ENCODE peak calls at places on chromosome 2, in five cellular contexts. V is heart right ventricle; W is activated T-helper 1 cell treated with anti-CD3 and anti-CD28 coated beads, Interleukin-12 subunit alpha, Interleukin-12 subunit beta, Interleukin-2, Interleukin-4 antibody, amounts not matched to agents 30 ng/mL and 10 ng/mL and 1 ng/mL, durations not matched to agents 14 hours and 24 hours and 36 hours; T is NCI-H1417; H is ELF-1. F is an unnamed sample.

GRCh38 chr2:209331291-209331844 is 92.5 kb upstream of the MAP2 start:
- DNase-seq in H (no peak), W (no peak), V (no peak), T (peak), F (peak)

GRCh38 chr2:105919191-105919811 is 174.6 kb downstream of the NCK2 start:
- DNase-seq in T (no peak), W (no peak), H (no peak), V (peak), F (no peak)

GRCh38 chr2:144996225-144996795 is 476.4 kb upstream of the ZEB2 start:
- DNase-seq in V (no peak), W (no peak), H (no peak), T (no peak), F (no peak)

GRCh38 chr2:152335851-152336102 is 803 bp downstream of the FMNL2 start:
- DNase-seq in W (no peak), H (no peak), T (peak), V (peak), F (peak)

GRCh38 chr2:174800436-174801195 is 36.3 kb upstream of the CHRNA1 start:
- DNase-seq in H (no peak), T (no peak), V (no peak), W (no peak), F (no peak)

GRCh38 chr2:10392951-10393647 is 55.0 kb downstream of the ODC1 start:
- DNase-seq in H (peak), T (no peak), W (no peak), V (no peak), F (peak)

GRCh38 chr2:130808482-130809268 is 28.0 kb upstream of the ARHGEF4 start:
- DNase-seq in T (no peak), W (no peak), V (no peak), H (peak), F (no peak)

GRCh38 chr2:234741976-234742375 is 209.8 kb upstream of the SH3BP4 start:
- DNase-seq in T (no peak), V (no peak), W (no peak), H (no peak), F (no peak)

GRCh38 chr2:46512185-46512584 is 32.8 kb downstream of the TMEM247 start:
- DNase-seq in T (no peak), V (no peak), W (no peak), H (no peak), F (no peak)

GRCh38 chr2:240553956-240554480 is 3.8 kb downstream of the ANKMY1 start:
- DNase-seq in T (no peak), V (no peak), H (no peak), W (no peak), F (no peak)

GRCh38 chr2:174585111-174585510 is 12.5 kb downstream of the WIPF1 start:
- DNase-seq in H (peak), W (no peak), V (no peak), T (no peak), F (peak)

GRCh38 chr2:14751581-14751980 is 119.1 kb downstream of the LRATD1 start:
- DNase-seq in V (no peak), W (no peak), T (peak), H (no peak), F (peak)

GRCh38 chr2:100126172-100126571 is 16.2 kb downstream of the AFF3 start:
- DNase-seq in W (no peak), T (no peak), V (peak), H (no peak), F (no peak)

GRCh38 chr2:100262555-100263320 is 59.6 kb downstream of the LONRF2 start:
- DNase-seq in T (peak), W (peak), V (peak), H (peak), F (peak)

F was measured in left kidney.